ENCODE peak calls at places on chromosomes 7 and 10, in seven cellular contexts. G, U, O, J, M, Y and A are unnamed samples.
A peak's percentile ranks its signal among the peaks of the same experiment; 100 is the strongest.

GRCh38 chr10:132231656-132232552 is 45.2 kb downstream of the DPYSL4 start:
- DNase-seq in Y (no peak), J (no peak), O (no peak), G (no peak), M (no peak), U (no peak), A (no peak)

GRCh38 chr10:90614631-90615030 is 243.2 kb downstream of the HTR7 start:
- DNase-seq in M (no peak), U (no peak), O (no peak), G (no peak), Y (no peak), J (no peak), A (no peak)

GRCh38 chr10:117830832-117831231 is 215.9 kb downstream of the RAB11FIP2 start:
- DNase-seq in M (peak; percentile 23), G (no peak), J (no peak), O (no peak), Y (peak; percentile 12), U (no peak), A (no peak)

GRCh38 chr7:132393789-132394261 is 182.4 kb downstream of the PLXNA4 start:
- DNase-seq in U (peak; percentile 66), G (peak; percentile 90), J (peak; percentile 77), O (no peak), M (no peak), Y (no peak), A (peak; percentile 60)

GRCh38 chr7:45598697-45599520 is 24.7 kb downstream of the ADCY1 start:
- DNase-seq in Y (no peak), U (no peak), G (no peak), O (no peak), M (no peak), J (peak; percentile 71), A (no peak)

GRCh38 chr7:151722533-151722932 is 154.4 kb downstream of the PRKAG2 start:
- DNase-seq in Y (no peak), U (no peak), G (no peak), O (no peak), J (no peak), M (no peak), A (no peak)

GRCh38 chr10:110770243-110770642 is 101.5 kb upstream of the PDCD4 start:
- DNase-seq in Y (no peak), J (no peak), O (no peak), U (no peak), G (no peak), M (no peak), A (no peak)

GRCh38 chr7:68433462-68433861 is 1164.8 kb upstream of the AUTS2 start:
- DNase-seq in Y (no peak), M (no peak), U (no peak), G (peak; percentile 92), J (no peak), O (no peak), A (no peak)

GRCh38 chr10:16967866-16968721 is 150.9 kb upstream of the RSU1 start:
- DNase-seq in G (peak; percentile 86), Y (peak; percentile 65), M (peak; percentile 24), O (peak; percentile 85), J (no peak), U (no peak), A (peak; percentile 28)

GRCh38 chr10:74924251-74924954 is 98.0 kb downstream of the KAT6B start:
- DNase-seq in M (no peak), O (peak; percentile 93), Y (no peak), J (no peak), G (peak; percentile 93), U (no peak), A (no peak)

GRCh38 chr7:48832303-48832845 is 92.0 kb upstream of the CDC14C start:
- DNase-seq in J (no peak), O (no peak), Y (no peak), U (no peak), G (no peak), M (no peak), A (no peak)

GRCh38 chr7:17144313-17144712 is 154.1 kb upstream of the AHR start:
- DNase-seq in Y (no peak), O (no peak), J (no peak), G (peak; percentile 42), U (no peak), M (no peak), A (no peak)

GRCh38 chr10:3102721-3103410 is 35.5 kb downstream of the PFKP start:
- DNase-seq in O (peak; percentile 68), M (peak; percentile 28), U (no peak), G (peak; percentile 46), Y (no peak), J (no peak), A (no peak)

GRCh38 chr10:51427758-51428157 is 271.6 kb downstream of the CSTF2T start:
- DNase-seq in J (no peak), O (no peak), U (no peak), M (no peak), Y (no peak), G (no peak), A (no peak)

GRCh38 chr10:16597656-16598055 is 76.0 kb upstream of the C1QL3 start:
- DNase-seq in G (peak; percentile 64), M (no peak), U (no peak), O (no peak), J (no peak), Y (no peak), A (no peak)

GRCh38 chr7:10593080-10593479 is 380.6 kb upstream of the PHF14 start:
- DNase-seq in U (no peak), M (no peak), Y (no peak), G (no peak), J (no peak), O (no peak), A (no peak)

GRCh38 chr7:77908664-77909063 is 110.1 kb downstream of the PHTF2 start:
- DNase-seq in J (no peak), M (no peak), G (no peak), Y (no peak), U (no peak), O (no peak), A (no peak)

GRCh38 chr7:77912293-77912692 is 113.7 kb downstream of the PHTF2 start:
- DNase-seq in M (no peak), G (no peak), J (no peak), U (no peak), O (no peak), Y (no peak), A (no peak)

GRCh38 chr7:77913977-77914607 is 115.5 kb downstream of the PHTF2 start:
- DNase-seq in Y (no peak), G (no peak), J (no peak), O (no peak), M (no peak), U (no peak), A (no peak)

GRCh38 chr7:77907281-77907680 is 108.7 kb downstream of the PHTF2 start:
- DNase-seq in M (no peak), O (no peak), J (no peak), Y (no peak), U (no peak), G (no peak), A (no peak)

DNA sequence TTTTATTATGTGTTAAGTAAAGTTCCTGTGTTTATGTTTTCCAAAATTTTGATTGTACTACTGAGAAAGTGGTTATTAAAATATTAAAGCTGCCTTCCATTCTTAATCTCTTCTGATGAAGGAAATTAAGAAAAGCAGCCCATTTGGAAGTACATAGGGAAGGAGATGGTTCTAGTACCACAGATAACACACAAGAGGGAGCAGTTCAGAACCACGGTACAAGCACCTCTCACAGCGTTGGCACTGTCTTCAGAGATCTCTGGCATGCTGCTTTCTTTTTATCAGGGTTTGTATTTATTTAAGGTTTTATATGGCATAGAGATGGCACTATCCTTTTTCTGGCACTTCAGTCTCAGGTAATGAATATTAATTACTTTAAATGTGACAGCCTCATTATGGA is 111.6 kb downstream of the PHTF2 start:
- DNase-seq in J (no peak), M (no peak), O (no peak), Y (no peak), G (no peak), U (no peak), A (no peak)
- TF ChIP-seq CTCF in J (no peak), M (no peak), O (peak; percentile 11), Y (no peak), G (peak; percentile 3), U (no peak), A (no peak)

DNA sequence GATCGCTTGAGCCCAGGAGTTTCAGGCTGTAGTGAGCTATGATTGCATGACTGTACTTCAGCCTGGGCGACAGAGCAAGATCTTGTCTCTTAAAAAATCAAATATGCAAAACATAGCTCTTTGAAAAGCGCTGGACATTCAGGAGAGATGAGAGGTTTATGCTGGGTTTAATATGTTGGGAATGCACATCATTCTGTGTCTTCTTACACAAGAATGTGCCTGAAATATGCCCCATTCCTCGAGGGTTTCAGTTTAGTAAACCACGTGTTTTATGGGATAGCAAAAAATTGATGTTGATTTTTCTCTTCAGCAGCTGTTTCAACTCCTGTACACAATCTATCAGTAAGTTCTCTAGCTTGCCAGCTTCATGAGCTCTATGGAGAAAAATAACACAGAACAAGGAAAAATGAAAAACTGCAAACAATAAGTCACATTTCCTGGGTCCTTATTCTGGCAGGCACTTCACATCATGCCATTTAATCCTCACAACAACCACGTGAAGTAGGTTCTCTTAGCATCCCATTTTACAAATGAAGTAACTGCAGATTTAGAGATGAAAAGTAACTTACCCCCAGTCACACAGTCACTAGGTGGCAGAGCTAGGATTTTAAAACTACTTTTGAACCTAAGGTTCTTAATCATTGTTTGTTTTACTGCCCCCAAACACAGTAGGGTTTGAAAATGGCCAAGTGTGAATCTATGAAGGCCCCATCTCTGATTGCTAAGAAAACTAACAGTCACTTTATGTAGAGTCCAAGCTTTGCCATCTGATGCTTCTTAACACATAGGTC is 423.6 kb downstream of the PHTF2 start:
- DNase-seq in O (no peak), J (no peak), Y (no peak), U (no peak), G (peak; percentile 10), M (no peak), A (no peak)
- TF ChIP-seq CTCF in O (no peak), J (no peak), Y (no peak), U (no peak), G (no peak), M (no peak), A (no peak)

DNA sequence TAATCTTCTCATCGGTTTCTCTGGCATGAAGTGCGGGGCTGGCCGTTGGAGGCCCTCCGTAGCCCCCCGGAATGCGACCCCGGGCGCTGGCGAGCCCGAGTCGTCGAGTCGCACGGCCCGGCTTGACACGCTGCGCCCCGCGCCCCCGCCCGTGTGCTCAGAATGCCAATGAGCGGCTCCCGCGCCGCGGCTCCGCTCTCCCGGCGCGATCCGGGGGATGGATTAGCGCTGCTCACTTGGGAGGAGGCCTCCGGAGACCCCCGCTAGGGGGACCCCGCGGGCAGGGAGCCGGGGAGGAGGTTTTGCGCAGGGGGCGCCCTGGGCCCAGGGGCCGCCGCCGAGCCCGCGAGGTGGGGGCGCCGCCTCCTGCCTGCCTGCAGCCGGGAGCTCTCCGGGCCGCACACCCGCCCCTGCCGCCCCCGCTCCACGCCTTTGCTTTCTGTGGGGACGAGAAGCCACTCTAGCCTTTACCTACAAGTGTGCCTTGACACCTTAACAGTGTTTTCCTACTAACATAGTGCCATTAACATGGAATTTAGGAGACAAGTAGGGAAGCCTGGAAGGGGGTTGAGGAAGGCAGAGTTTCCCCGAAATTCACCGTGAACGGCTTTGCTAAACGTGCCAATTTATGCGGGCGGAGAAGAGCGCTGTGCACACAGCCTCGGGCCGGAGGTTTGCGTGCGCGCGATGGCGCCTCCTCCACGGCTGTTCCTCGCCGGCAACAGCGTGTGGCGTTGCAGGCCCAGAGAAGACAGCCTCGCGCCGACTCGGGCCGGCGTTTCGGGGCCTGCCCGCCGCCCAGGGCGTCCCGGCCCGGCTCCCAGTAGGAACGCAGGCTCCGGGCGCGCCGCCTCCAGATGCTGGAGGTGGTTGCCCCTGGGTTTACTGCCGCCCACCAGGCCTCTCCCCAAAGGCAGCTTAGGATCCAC is 7.1 kb downstream of the SHH start:
- DNase-seq in G (peak; percentile 79), Y (peak; percentile 94), J (peak; percentile 77), U (no peak), M (peak; percentile 61), O (peak; percentile 33), A (peak; percentile 65)
- TF ChIP-seq CTCF in G (peak; percentile 46), Y (peak; percentile 90), J (peak; percentile 62), U (no peak), M (peak; percentile 9), O (peak; percentile 51), A (no peak)

GRCh38 chr10:69867699-69868558 is 66.2 kb downstream of the COL13A1 start:
- DNase-seq in U (no peak), M (peak; percentile 70), G (no peak), Y (no peak), J (no peak), O (no peak), A (no peak)
- TF ChIP-seq CTCF in U (no peak), M (no peak), G (no peak), Y (no peak), J (no peak), O (no peak), A (no peak)